ENCODE peak calls at places on chromosome 6, in eight cellular contexts. U is progenitor cell of endocrine pancreas, B is upper lobe of right lung, F is H9, Q is Peyer's patch, E is spleen, L is astrocyte of the cerebellum, G is cardiac muscle cell. K is an unnamed sample.
A peak's percentile ranks its signal among the peaks of the same experiment; 100 is the strongest.

GRCh38 chr6:12886961-12887775 is 170.6 kb downstream of the PHACTR1 start:
- DNase-seq in G (no peak), E (no peak), B (no peak), U (no peak), F (peak; percentile 65), L (no peak), Q (no peak), K (no peak)

GRCh38 chr6:10610289-10610688 is 84.1 kb downstream of the C6orf52 start:
- DNase-seq in Q (no peak), U (no peak), L (no peak), B (no peak), E (no peak), F (no peak), G (no peak), K (no peak)

GRCh38 chr6:48378874-48379407 is 267.9 kb upstream of the PTCHD4 start:
- DNase-seq in G (no peak), Q (no peak), F (no peak), U (no peak), E (no peak), B (no peak), L (no peak), K (no peak)

GRCh38 chr6:143222310-143222709 is 161.6 kb downstream of the AIG1 start:
- DNase-seq in U (no peak), L (no peak), F (no peak), E (no peak), G (no peak), B (no peak), Q (no peak), K (no peak)

GRCh38 chr6:24323632-24324337 is 34.1 kb downstream of the DCDC2 start:
- DNase-seq in B (no peak), Q (no peak), E (no peak), G (no peak), L (peak; percentile 73), U (no peak), F (no peak), K (no peak)

GRCh38 chr6:124924333-124924759 is 37.9 kb upstream of the RNF217 start:
- DNase-seq in U (no peak), Q (no peak), L (no peak), E (no peak), G (no peak), B (no peak), F (no peak), K (no peak)

GRCh38 chr6:27268803-27269202 is 21.3 kb downstream of the PRSS16 start:
- DNase-seq in U (no peak), Q (no peak), G (no peak), B (no peak), F (no peak), E (no peak), L (no peak), K (no peak)

GRCh38 chr6:160730911-160731310 is 28.9 kb downstream of the PLG start:
- DNase-seq in U (no peak), L (no peak), G (peak; percentile 26), B (no peak), Q (no peak), F (peak; percentile 59), E (no peak), K (no peak)

GRCh38 chr6:64683682-64684081 is 1023.3 kb downstream of the EYS start:
- DNase-seq in G (peak; percentile 6), F (peak; percentile 43), B (no peak), Q (no peak), L (peak; percentile 74), U (no peak), E (no peak), K (no peak)

GRCh38 chr6:157035576-157035975 is 258.4 kb downstream of the ARID1B start:
- DNase-seq in Q (no peak), G (no peak), U (no peak), E (no peak), F (no peak), B (no peak), L (no peak), K (no peak)

GRCh38 chr6:142827356-142827755 is 117.6 kb downstream of the HIVEP2 start:
- DNase-seq in G (no peak), L (no peak), F (no peak), B (no peak), Q (peak; percentile 82), U (no peak), E (peak; percentile 78), K (no peak)

GRCh38 chr6:71248866-71249265 is 39.7 kb upstream of the OGFRL1 start:
- DNase-seq in L (no peak), Q (no peak), B (no peak), U (no peak), E (no peak), F (no peak), G (no peak), K (no peak)
- TF ChIP-seq CTCF in L (no peak), Q (no peak), B (no peak), U (no peak), E (no peak), F (no peak), G (no peak), K (no peak)

GRCh38 chr6:75291744-75292143 is 7.2 kb upstream of the TMEM30A start:
- DNase-seq in G (no peak), B (no peak), Q (no peak), U (no peak), L (no peak), F (no peak), E (no peak), K (no peak)

GRCh38 chr6:75290558-75290957 is 6.0 kb upstream of the TMEM30A start:
- DNase-seq in B (no peak), G (no peak), F (no peak), E (no peak), U (no peak), L (no peak), Q (no peak), K (no peak)

GRCh38 chr6:75290136-75290535 is 5.5 kb upstream of the TMEM30A start:
- DNase-seq in B (no peak), G (no peak), F (no peak), Q (no peak), E (no peak), L (no peak), U (no peak), K (no peak)

GRCh38 chr6:75292522-75292921 is 7.9 kb upstream of the TMEM30A start:
- DNase-seq in U (no peak), F (no peak), L (no peak), G (no peak), Q (no peak), E (no peak), B (no peak), K (no peak)

GRCh38 chr6:75291331-75291730 is 6.7 kb upstream of the TMEM30A start:
- DNase-seq in L (no peak), B (no peak), U (no peak), E (no peak), G (no peak), F (no peak), Q (no peak), K (no peak)
- TF ChIP-seq CTCF in L (no peak), B (no peak), U (no peak), E (no peak), G (no peak), F (no peak), Q (no peak), K (no peak)

DNA sequence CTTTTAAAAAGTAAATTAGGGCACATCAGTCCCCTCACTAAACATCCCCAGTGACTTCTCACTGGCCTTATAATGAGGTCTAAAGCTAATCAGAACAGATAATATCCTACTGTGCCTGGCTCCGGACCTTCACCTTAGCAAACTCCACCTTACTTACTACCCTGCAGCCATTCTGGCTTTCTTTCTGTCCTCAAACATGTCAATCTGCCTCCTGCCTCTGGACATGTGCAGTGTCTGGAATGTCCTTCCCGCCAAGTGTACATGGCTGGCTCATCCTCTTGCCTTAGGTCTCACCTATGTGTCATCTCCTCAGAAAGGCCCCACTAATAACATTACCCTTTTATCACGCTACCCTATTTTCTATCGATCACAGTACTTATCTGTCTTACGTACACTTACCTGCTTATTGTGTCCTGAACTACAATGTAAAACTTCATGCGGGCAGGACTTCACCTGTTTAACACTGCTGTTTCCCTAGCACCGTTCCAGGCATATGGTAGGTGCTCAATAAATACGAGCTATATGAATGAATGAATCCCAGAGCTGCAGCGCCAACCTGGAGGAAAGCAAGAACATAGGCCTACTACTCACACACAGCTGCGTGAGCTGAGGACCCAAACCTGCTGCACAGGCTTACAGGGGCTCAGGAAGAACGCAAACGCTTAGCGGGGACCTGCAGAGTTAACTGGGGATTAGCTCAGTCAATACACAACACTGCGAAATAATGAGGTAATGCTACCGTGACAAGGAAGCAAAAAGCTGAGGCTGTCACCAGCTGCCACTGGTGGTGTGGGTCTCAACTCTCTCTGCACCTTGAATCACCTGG is 991 bp downstream of the UQCC2 start:
- DNase-seq in B (peak; percentile 23), L (no peak), F (no peak), E (peak; percentile 64), U (no peak), Q (no peak), G (no peak), K (no peak)
- TF ChIP-seq CTCF in B (no peak), L (no peak), F (no peak), E (no peak), U (no peak), Q (no peak), G (no peak), K (no peak)

DNA sequence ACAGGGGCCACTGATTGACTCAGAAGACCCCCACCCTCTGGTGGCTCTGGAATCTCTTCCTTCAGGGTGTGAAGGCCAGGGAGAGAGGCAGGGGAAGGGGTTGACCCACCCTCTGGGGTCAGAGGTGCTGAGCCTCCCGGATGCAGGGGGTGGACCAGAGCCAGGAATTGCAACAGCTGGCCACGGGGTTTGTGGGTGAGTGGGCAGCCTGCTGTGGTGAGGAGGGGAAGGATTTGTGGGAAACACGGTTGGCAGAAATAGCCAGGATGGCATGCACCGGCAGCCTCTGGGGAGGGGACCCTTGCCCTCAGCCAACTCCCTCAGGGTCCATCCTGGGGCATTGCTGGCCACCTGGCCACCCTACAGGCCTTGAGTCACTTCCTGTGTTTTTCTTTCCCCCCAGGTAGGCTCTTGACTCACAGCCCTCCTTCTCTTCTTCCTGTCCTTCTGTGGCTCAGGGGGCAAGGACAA is 92.8 kb downstream of the MRPL14 start:
- DNase-seq in Q (no peak), B (peak; percentile 66), E (peak; percentile 47), L (no peak), U (no peak), F (no peak), G (no peak), K (no peak)
- TF ChIP-seq CTCF in Q (no peak), B (no peak), E (no peak), L (no peak), U (no peak), F (no peak), G (no peak), K (no peak)

DNA sequence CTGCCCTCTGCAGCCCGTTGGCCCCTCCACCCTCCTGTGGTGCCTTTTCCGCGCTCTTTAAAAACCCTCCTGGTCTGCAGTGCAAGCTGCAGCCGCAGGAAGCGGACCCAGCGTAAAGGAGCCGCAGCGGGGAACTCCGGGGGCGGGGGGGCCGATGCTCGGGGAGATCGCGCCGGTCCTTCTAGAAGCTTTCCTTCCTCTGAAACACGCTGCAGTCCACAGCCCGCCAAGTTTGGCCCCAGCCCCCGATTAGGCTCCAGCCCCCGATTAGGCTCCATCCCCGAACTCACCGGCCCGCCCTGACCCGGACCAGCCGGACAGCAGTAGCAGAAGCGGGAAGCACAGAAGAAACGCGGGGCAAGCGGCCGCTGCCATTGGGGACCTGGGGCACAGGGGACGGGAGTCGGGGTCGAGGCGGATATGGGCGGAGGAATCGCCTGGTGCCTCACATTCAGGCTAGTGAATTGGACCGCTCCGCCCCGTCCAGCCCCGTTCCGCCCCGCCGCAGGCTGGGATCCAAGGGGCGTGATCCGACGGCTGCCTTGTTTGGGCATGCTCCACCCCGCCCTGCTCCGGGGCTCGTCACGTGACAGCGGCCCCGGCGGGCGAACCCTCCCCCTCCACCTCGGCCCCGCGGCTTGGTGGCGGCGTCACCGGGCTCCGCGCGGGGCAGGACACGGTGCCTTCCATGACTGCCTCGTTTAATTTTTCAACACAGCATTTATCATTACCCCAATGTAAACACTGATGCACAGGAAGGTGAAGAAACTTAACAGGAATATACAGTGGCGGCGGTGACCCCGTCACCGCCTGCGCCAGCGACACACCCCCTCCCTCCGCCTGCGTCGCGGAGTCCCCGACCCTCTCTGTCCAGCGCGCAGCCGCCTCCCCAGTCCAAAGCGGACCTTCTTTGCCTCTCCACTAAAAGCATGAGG is 20.3 kb downstream of the RAET1L start:
- DNase-seq in G (peak; percentile 96), E (peak; percentile 97), F (peak; percentile 98), U (peak; percentile 92), Q (peak; percentile 97), L (peak; percentile 64), B (peak; percentile 97), K (peak; percentile 86)
- TF ChIP-seq CTCF in G (no peak), E (no peak), F (no peak), U (no peak), Q (no peak), L (no peak), B (peak; percentile 8), K (no peak)